ENCODE peak calls at places on chromosomes 1 and 21, in eight cellular contexts. M is choroid plexus epithelial cell, D is psoas muscle, U is cardiac fibroblast, S is bronchial epithelial cell, A is colonic mucosa, J is fibroblast of villous mesenchyme, X is AG10803. V is an unnamed sample.

GRCh38 chr1:110525250-110525597 is 6.2 kb upstream of the KCNA10 start:
- DNase-seq in S (no peak), U (no peak), M (no peak), A (no peak), D (no peak), X (peak), J (no peak), V (no peak)

GRCh38 chr1:175128523-175128922 is 60.9 kb downstream of the TNN start:
- DNase-seq in S (no peak), U (no peak), J (no peak), A (no peak), M (no peak), D (no peak), X (no peak), V (no peak)

GRCh38 chr1:110049801-110050601 is 15.6 kb downstream of the STRIP1 start:
- DNase-seq in D (no peak), U (no peak), X (no peak), M (no peak), S (no peak), A (no peak), J (no peak), V (no peak)

GRCh38 chr1:235442788-235443429 is 61.3 kb downstream of the B3GALNT2 start:
- DNase-seq in A (no peak), U (peak), M (peak), X (peak), S (peak), J (peak), D (no peak), V (peak)

GRCh38 chr1:21051177-21051576 is 125.5 kb downstream of the EIF4G3 start:
- DNase-seq in S (no peak), A (no peak), U (no peak), J (no peak), M (no peak), X (no peak), D (no peak), V (no peak)

GRCh38 chr21:9753943-9754342 is 767.4 kb upstream of the TPTE start:
- DNase-seq in M (no peak), U (no peak), S (no peak), A (no peak), J (no peak), X (no peak), D (no peak), V (no peak)

GRCh38 chr1:204307334-204307883 is 52.3 kb downstream of the PLEKHA6 start:
- DNase-seq in U (peak), D (no peak), A (no peak), M (peak), X (peak), S (no peak), J (peak), V (no peak)

GRCh38 chr1:56509713-56510641 is 69.4 kb downstream of the PLPP3 start:
- DNase-seq in D (no peak), X (no peak), U (no peak), S (no peak), A (no peak), M (peak), J (no peak), V (no peak)

GRCh38 chr21:39022901-39023693 is 160.2 kb downstream of the PSMG1 start:
- DNase-seq in D (peak), M (peak), A (no peak), U (peak), S (no peak), X (peak), J (peak), V (no peak)

GRCh38 chr1:48039088-48040049 is 42.2 kb upstream of the TRABD2B start:
- DNase-seq in D (no peak), J (peak), X (no peak), U (peak), S (peak), A (no peak), M (peak), V (no peak)

GRCh38 chr1:22569269-22569668 is 6.0 kb downstream of the EPHA8 start:
- DNase-seq in J (no peak), A (no peak), S (no peak), X (no peak), M (no peak), D (no peak), U (no peak), V (no peak)

GRCh38 chr1:221858758-221859157 is 116.9 kb upstream of the DUSP10 start:
- DNase-seq in M (peak), J (peak), U (peak), D (peak), X (peak), A (no peak), S (peak), V (peak)

GRCh38 chr1:67162954-67163353 is 3.3 kb upstream of the IL23R start:
- DNase-seq in X (no peak), U (no peak), S (peak), M (peak), A (no peak), D (no peak), J (no peak), V (peak)

GRCh38 chr1:62438163-62438562 is 1.3 kb downstream of the USP1 start:
- DNase-seq in X (no peak), S (no peak), D (no peak), M (peak), U (peak), J (peak), A (no peak), V (peak)

GRCh38 chr1:184270556-184270955 is 116.3 kb upstream of the C1orf21 start:
- DNase-seq in D (no peak), M (peak), A (no peak), X (peak), S (no peak), J (no peak), U (no peak), V (no peak)

GRCh38 chr1:25461783-25462182 is 31.1 kb downstream of the MACO1 start:
- DNase-seq in M (no peak), S (no peak), J (no peak), D (no peak), U (no peak), X (no peak), A (no peak), V (no peak)

GRCh38 chr1:207304710-207305151 is 16.7 kb upstream of the CD55 start:
- DNase-seq in D (no peak), M (peak), A (no peak), X (no peak), U (peak), J (peak), S (peak), V (peak)

GRCh38 chr21:28317177-28317950 is 675.3 kb downstream of the LTN1 start:
- DNase-seq in D (peak), A (no peak), U (no peak), M (no peak), X (no peak), J (no peak), S (no peak), V (no peak)

GRCh38 chr1:165189011-165189410 is 167.5 kb downstream of the LMX1A start:
- DNase-seq in A (no peak), D (no peak), M (no peak), J (no peak), S (no peak), X (no peak), U (no peak), V (no peak)

GRCh38 chr1:184143449-184143848 is 91.9 kb downstream of the TSEN15 start:
- DNase-seq in M (peak), A (no peak), X (peak), S (no peak), D (no peak), J (peak), U (peak), V (no peak)

GRCh38 chr1:206006946-206007345 is 3.8 kb upstream of the RAB7B start:
- DNase-seq in A (peak), X (no peak), S (no peak), D (no peak), U (no peak), M (no peak), J (no peak), V (no peak)

GRCh38 chr1:39204441-39205081 is at the start of gene MACF1:
- DNase-seq in J (peak), X (peak), S (peak), A (peak), M (peak), D (peak), U (peak), V (peak)
- TF ChIP-seq CTCF in J (peak), X (peak), S (no peak), A (peak), M (peak), D (peak), U (peak), V (peak)

DNA sequence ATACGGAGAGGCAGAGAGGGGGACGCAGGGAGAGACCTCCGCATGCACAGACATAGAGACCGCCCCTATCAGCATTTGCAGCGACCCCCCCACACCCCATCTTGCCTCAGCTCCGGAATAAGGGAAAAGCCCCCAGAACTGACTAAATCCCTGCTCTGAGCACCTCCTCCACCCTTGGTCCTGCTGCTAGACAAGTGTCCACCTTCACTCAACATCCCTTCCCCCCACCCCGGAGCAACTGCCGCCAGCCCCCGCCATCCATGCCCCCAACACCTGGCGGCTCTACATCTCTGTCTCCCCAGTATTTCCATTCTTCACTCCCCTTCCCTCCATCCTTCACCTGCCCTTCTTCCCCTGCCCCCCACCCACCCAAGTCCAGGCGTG is 725 bp downstream of the SV2A start:
- DNase-seq in M (no peak), S (no peak), J (no peak), A (no peak), U (no peak), D (no peak), X (no peak), V (no peak)
- H3K4me3 ChIP-seq in M (peak), S (no peak), J (peak), A (peak), U (peak), D (peak), X (peak), V (peak)

GRCh38 chr1:201020647-201021332 is 2.7 kb downstream of the KIF21B start:
- DNase-seq in U (peak), X (no peak), S (peak), D (no peak), J (peak), A (peak), M (peak), V (no peak)
- TF ChIP-seq CTCF in U (peak), X (peak), S (peak), D (no peak), J (peak), A (no peak), M (peak), V (peak)

GRCh38 chr1:29284286-29284960 is 48.1 kb downstream of the PTPRU start:
- DNase-seq in X (no peak), U (no peak), A (no peak), J (no peak), S (no peak), D (no peak), M (no peak), V (no peak)
- H3K4me3 ChIP-seq in X (no peak), U (no peak), A (no peak), J (no peak), S (no peak), D (no peak), M (no peak), V (no peak)

DNA sequence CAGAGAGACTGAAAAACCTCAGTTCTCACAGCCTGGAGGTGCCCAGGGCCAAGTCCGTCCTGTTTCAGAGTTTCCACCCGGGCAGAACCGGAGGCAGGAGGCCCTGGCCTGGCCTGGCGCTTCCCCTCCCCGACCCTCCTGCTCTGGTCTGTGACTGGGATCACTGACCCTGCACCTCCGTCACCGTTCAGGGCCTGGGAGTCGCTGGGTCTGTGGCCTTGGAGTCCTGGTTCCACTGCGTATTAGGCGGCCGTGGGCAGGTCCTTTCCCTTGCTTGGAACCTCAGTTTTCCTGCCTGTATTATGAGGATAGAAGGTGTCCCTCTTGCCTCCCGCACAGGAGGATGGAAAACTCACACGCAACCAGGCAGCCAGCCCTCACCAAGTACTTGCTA is 533 bp upstream of the PLA2G2E start:
- DNase-seq in A (no peak), J (no peak), U (no peak), D (no peak), X (no peak), M (no peak), S (no peak), V (no peak)
- TF ChIP-seq CTCF in A (no peak), J (no peak), U (no peak), D (no peak), X (no peak), M (no peak), S (no peak), V (no peak)

V was measured in astrocyte of the spinal cord.